ENCODE peak calls at places on chromosomes 2 and 18, in eight cellular contexts. D, C, T, N, G, I, F and U are unnamed samples.

GRCh38 chr2:54444503-54444902 is 11.6 kb upstream of the SPTBN1 start:
- DNase-seq in T (no peak), I (no peak), G (no peak), C (no peak), N (no peak), F (no peak), D (no peak), U (no peak)

GRCh38 chr2:20604957-20605381 is 45.9 kb downstream of the HS1BP3 start:
- DNase-seq in G (no peak), N (no peak), D (peak), I (no peak), T (no peak), F (peak), C (no peak), U (no peak)

GRCh38 chr18:9613550-9614400 is 584 bp downstream of the PPP4R1 start:
- DNase-seq in T (peak), G (no peak), I (peak), F (peak), D (peak), C (peak), N (no peak), U (peak)

GRCh38 chr2:197259470-197259999 is 51.0 kb downstream of the ANKRD44 start:
- DNase-seq in N (no peak), D (no peak), C (no peak), I (no peak), T (no peak), G (no peak), F (no peak), U (no peak)

GRCh38 chr2:75130171-75130570 is 69.1 kb downstream of the TACR1 start:
- DNase-seq in C (no peak), N (no peak), F (no peak), I (no peak), T (peak), G (no peak), D (no peak), U (no peak)

GRCh38 chr2:176001281-176001902 is 675 bp downstream of the LNPK start:
- DNase-seq in C (peak), T (peak), N (peak), G (peak), I (no peak), F (peak), D (peak), U (no peak)

GRCh38 chr2:223856584-223856983 is 19.2 kb upstream of the AP1S3 start:
- DNase-seq in I (no peak), T (no peak), G (no peak), D (no peak), F (no peak), C (no peak), N (no peak), U (no peak)

GRCh38 chr2:236641051-236641450 is 71.4 kb downstream of the ACKR3 start:
- DNase-seq in G (no peak), C (no peak), N (no peak), D (no peak), F (no peak), I (peak), T (no peak), U (peak)